ENCODE peak calls at places on chromosomes 16 and 17, in ten cellular contexts. S, Q, A, R, Z, M, I, G, W and X are unnamed samples.

GRCh38 chr17:16052486-16052885 is 52.9 kb downstream of the TTC19 start:
- DNase-seq in I (no peak), M (no peak), Z (no peak), R (no peak), S (no peak), A (no peak), G (no peak), Q (no peak), W (no peak), X (no peak)

GRCh38 chr16:22372882-22373661 is 1.3 kb downstream of the CDR2 start:
- DNase-seq in M (peak; percentile 54), W (peak; percentile 20), A (no peak), G (no peak), I (no peak), Q (no peak), Z (no peak), R (no peak), S (no peak), X (no peak)

GRCh38 chr17:61716225-61716829 is 125.3 kb upstream of the NACA2 start:
- DNase-seq in G (no peak), Q (no peak), R (no peak), Z (no peak), A (no peak), W (no peak), S (no peak), M (no peak), I (no peak), X (no peak)

GRCh38 chr17:56581635-56582605 is 11.6 kb upstream of the NOG start:
- DNase-seq in Z (no peak), A (no peak), I (no peak), W (no peak), S (no peak), Q (no peak), M (peak; percentile 31), R (no peak), G (no peak), X (no peak)

GRCh38 chr16:28863929-28864886 is 565 bp downstream of the SH2B1 start:
- DNase-seq in G (peak; percentile 44), Q (no peak), R (peak; percentile 37), S (no peak), M (no peak), I (peak; percentile 66), A (no peak), Z (no peak), W (peak; percentile 48), X (peak; percentile 66)

GRCh38 chr17:19295478-19296200 is 58.5 kb downstream of the EPN2 start:
- DNase-seq in R (no peak), Z (no peak), W (peak; percentile 57), M (peak; percentile 61), Q (no peak), I (no peak), S (no peak), A (no peak), G (no peak), X (no peak)

GRCh38 chr17:19386276-19386863 is 620 bp downstream of the MFAP4 start:
- DNase-seq in G (peak; percentile 77), Z (no peak), M (peak; percentile 57), I (no peak), A (no peak), W (peak; percentile 92), Q (no peak), S (no peak), R (no peak), X (peak; percentile 54)

GRCh38 chr17:48382989-48383388 is 47.0 kb downstream of the SKAP1 start:
- DNase-seq in Z (no peak), M (no peak), I (no peak), W (no peak), R (no peak), S (no peak), Q (no peak), G (no peak), A (no peak), X (no peak)

GRCh38 chr16:89859809-89860075 is 13.7 kb upstream of the TCF25 start:
- DNase-seq in Z (no peak), G (no peak), W (no peak), A (no peak), R (no peak), M (no peak), S (no peak), Q (no peak), I (no peak), X (no peak)

GRCh38 chr16:9081843-9082242 is 9.6 kb upstream of the HAPSTR1 start:
- DNase-seq in A (no peak), Z (no peak), S (no peak), G (no peak), I (no peak), M (no peak), R (no peak), Q (no peak), W (no peak), X (no peak)

GRCh38 chr17:63647065-63647725 is 25.0 kb downstream of the MAP3K3 start:
- DNase-seq in Z (no peak), W (no peak), S (no peak), R (no peak), Q (no peak), A (no peak), G (no peak), I (no peak), M (no peak), X (peak; percentile 96)

GRCh38 chr16:14362774-14363371 is 267.2 kb downstream of the PARN start:
- DNase-seq in R (no peak), Z (no peak), S (no peak), A (no peak), G (no peak), M (no peak), I (no peak), W (peak; percentile 51), Q (no peak), X (no peak)

GRCh38 chr16:85402910-85403692 is 210.0 kb upstream of the GSE1 start:
- DNase-seq in I (no peak), Q (no peak), R (no peak), S (peak; percentile 31), M (no peak), G (peak; percentile 77), W (peak; percentile 63), Z (no peak), A (no peak), X (peak; percentile 81)

GRCh38 chr17:63279498-63280230 is 166.4 kb downstream of the CYB561 start:
- DNase-seq in Q (no peak), G (no peak), W (peak; percentile 74), S (no peak), A (no peak), Z (no peak), R (no peak), I (no peak), M (no peak), X (no peak)

GRCh38 chr16:68972720-68973119 is 129.4 kb downstream of the TANGO6 start:
- DNase-seq in Q (no peak), Z (peak; percentile 56), S (no peak), M (peak; percentile 37), W (peak; percentile 50), A (no peak), I (peak; percentile 47), R (peak; percentile 74), G (peak; percentile 30), X (peak; percentile 72)

GRCh38 chr16:86010680-86011141 is 111.7 kb downstream of the IRF8 start:
- DNase-seq in A (no peak), S (no peak), W (no peak), M (no peak), R (no peak), Z (peak; percentile 20), Q (peak; percentile 56), G (no peak), I (no peak), X (no peak)

GRCh38 chr17:64017381-64017980 is 3.0 kb downstream of the ICAM2 start:
- DNase-seq in G (no peak), A (no peak), I (no peak), Q (no peak), W (no peak), Z (no peak), M (no peak), S (no peak), R (no peak), X (no peak)

GRCh38 chr17:41785091-41785875 is 1.2 kb downstream of the JUP start:
- DNase-seq in G (peak; percentile 46), Q (peak; percentile 33), I (peak; percentile 60), S (no peak), Z (peak; percentile 87), M (peak; percentile 51), A (no peak), R (peak; percentile 49), W (no peak), X (peak; percentile 56)

GRCh38 chr17:27381007-27381501 is 75.2 kb upstream of the KSR1 start:
- DNase-seq in S (peak; percentile 85), I (peak; percentile 75), M (peak; percentile 93), Z (peak; percentile 85), A (peak; percentile 75), G (peak; percentile 78), W (peak; percentile 48), R (peak; percentile 25), Q (peak; percentile 77), X (peak; percentile 82)

GRCh38 chr17:1710807-1711553 is 803 bp upstream of the TLCD2 start:
- DNase-seq in Z (no peak), M (no peak), Q (no peak), I (no peak), S (no peak), A (no peak), W (no peak), G (no peak), R (peak; percentile 12), X (no peak)

GRCh38 chr17:45248132-45248936 is 13.6 kb downstream of the SPATA32 start:
- DNase-seq in G (no peak), R (peak; percentile 34), Q (peak; percentile 86), A (peak; percentile 64), Z (no peak), I (peak; percentile 84), S (peak; percentile 82), M (peak; percentile 74), W (no peak), X (peak; percentile 29)

GRCh38 chr16:1779741-1780676 is 2.4 kb downstream of the SPSB3 start:
- DNase-seq in I (peak; percentile 33), S (no peak), R (no peak), Z (no peak), Q (no peak), W (no peak), M (no peak), A (no peak), G (peak; percentile 29), X (no peak)

GRCh38 chr17:7894226-7894625 is 5.6 kb downstream of the CHD3 start:
- DNase-seq in R (no peak), Q (no peak), W (no peak), M (no peak), G (no peak), Z (peak; percentile 34), A (no peak), I (no peak), S (no peak), X (no peak)

GRCh38 chr16:85923153-85924021 is 24.4 kb downstream of the IRF8 start:
- DNase-seq in W (peak; percentile 51), Q (no peak), G (no peak), I (no peak), Z (no peak), A (no peak), M (no peak), S (no peak), R (no peak), X (no peak)

GRCh38 chr17:53736516-53737274 is 86.0 kb upstream of the KIF2B start:
- DNase-seq in I (no peak), S (no peak), Q (no peak), R (no peak), W (no peak), A (no peak), M (no peak), G (no peak), Z (no peak), X (peak; percentile 71)

GRCh38 chr17:76517638-76518038 is 16.4 kb upstream of the RHBDF2 start:
- DNase-seq in I (no peak), Z (no peak), W (no peak), R (no peak), G (no peak), M (no peak), A (no peak), Q (no peak), S (no peak), X (no peak)

GRCh38 chr17:10469459-10469858 is at the start of gene MYH4:
- DNase-seq in R (no peak), M (no peak), S (no peak), W (no peak), A (no peak), I (no peak), Q (no peak), Z (no peak), G (no peak), X (no peak)

GRCh38 chr16:46972429-46972970 is 974 bp downstream of the DNAJA2 start:
- DNase-seq in A (no peak), Z (no peak), W (peak; percentile 14), M (peak; percentile 45), I (no peak), G (no peak), Q (no peak), R (peak; percentile 44), S (no peak), X (peak; percentile 53)